ENCODE peak calls at places on chromosomes 4 and X, in four cellular contexts. B is small intestine, L is neuronal stem cell, X is GM23248. V is an unnamed sample. For H3K9me3 and H3K4me1, the result is how much of the 10 kb centered on the place peaks cover.

GRCh38 chr4:128916832-128917231 is 107.3 kb downstream of the JADE1 start:
- DNase-seq in L (no peak), B (peak), X (no peak), V (no peak)

GRCh38 chrX:97367149-97367548 is 483.4 kb downstream of the RPA4 start:
- DNase-seq in B (no peak), L (no peak), X (peak), V (no peak)

GRCh38 chr4:169756971-169757574 is 671 bp downstream of the HPF1 start:
- DNase-seq in X (peak), B (peak), L (no peak), V (no peak)

GRCh38 chr4:8188085-8188484 is 11.0 kb upstream of the SH3TC1 start:
- DNase-seq in L (no peak), B (peak), X (peak), V (no peak)

GRCh38 chrX:153970398-153971123 is 1.1 kb downstream of the HCFC1 start:
- DNase-seq in L (peak), X (peak), B (peak), V (peak)

GRCh38 chr4:31803511-31804195 is 1083.5 kb downstream of the PCDH7 start:
- DNase-seq in L (no peak), B (no peak), X (no peak), V (no peak)

GRCh38 chrX:19595036-19595435 is 79.7 kb upstream of the MAP3K15 start:
- DNase-seq in B (no peak), L (no peak), X (peak), V (no peak)

GRCh38 chrX:72060196-72060974 is 71.3 kb downstream of the RTL5 start:
- DNase-seq in X (peak), B (no peak), L (peak), V (no peak)

GRCh38 chrX:153878969-153879653 is 6.9 kb downstream of the L1CAM start:
- DNase-seq in B (no peak), X (no peak), L (no peak), V (no peak)

GRCh38 chrX:152927858-152928760 is 30.2 kb downstream of the ZNF185 start:
- DNase-seq in X (no peak), B (no peak), L (no peak), V (no peak)

GRCh38 chr4:185576918-185577591 is 41.7 kb upstream of the PDLIM3 start:
- DNase-seq in B (no peak), X (no peak), L (no peak), V (no peak)

GRCh38 chrX:72714471-72714916 is 388 bp upstream of the PHKA1 start:
- DNase-seq in L (peak), B (peak), X (peak), V (no peak)

GRCh38 chr4:162803378-162803777 is 363.3 kb downstream of the NAF1 start:
- DNase-seq in X (no peak), L (no peak), B (no peak), V (no peak)
- H3K9me3 ChIP-seq in X (under half), L (under half), B (under half), V (under half)

GRCh38 chr4:15649914-15650545 is 5.1 kb downstream of the FBXL5 start:
- DNase-seq in X (peak), L (peak), B (peak), V (peak)
- H3K4me1 ChIP-seq in X (under half), L (under half), B (under half), V (under half)

DNA sequence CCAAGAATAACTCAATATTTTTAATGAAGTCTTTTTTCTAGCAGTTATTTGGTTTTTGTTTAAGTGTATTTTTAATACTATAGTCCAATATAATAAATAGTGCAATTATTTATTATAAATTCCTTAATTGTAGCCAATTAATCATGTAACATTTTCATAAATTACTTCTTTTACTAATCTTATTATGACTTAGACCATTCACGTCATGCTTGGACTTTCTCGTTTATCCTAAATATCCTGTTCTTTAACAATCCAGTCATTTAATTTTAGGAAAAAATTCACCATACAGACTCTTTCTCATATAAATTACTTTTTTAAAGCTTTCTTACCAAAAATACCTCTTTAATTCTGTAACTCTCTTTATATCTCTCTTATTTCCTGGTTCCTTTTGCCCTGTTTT is 350.1 kb downstream of the AR start:
- DNase-seq in B (no peak), L (no peak), X (peak), V (no peak)
- H3K9me3 ChIP-seq in B (under half), L (under half), X (under half), V (under half)

GRCh38 chrX:48936429-48937064 is 17.7 kb upstream of the PIM2 start:
- DNase-seq in X (no peak), B (no peak), L (no peak), V (no peak)
- H3K4me1 ChIP-seq in X (under half), B (under half), L (under half), V (half or more)

DNA sequence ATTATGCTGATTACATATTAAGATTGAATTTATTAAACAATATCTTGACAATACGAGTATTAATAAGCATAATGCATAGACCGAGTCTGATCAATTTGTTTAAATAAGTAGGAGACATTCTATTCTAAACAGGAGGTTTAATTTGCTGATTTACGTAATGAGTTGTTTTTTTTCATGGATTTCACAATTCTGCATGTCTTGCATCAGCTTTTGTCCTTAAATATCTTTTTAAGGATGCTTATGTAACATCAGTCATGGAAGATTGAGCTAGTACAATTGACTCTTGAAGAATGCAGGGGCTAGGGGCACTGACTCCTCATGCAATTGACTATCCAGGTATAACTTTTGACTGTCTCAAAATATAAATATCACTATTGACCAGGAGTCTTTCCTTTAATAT is 1180.9 kb upstream of the PCDH7 start:
- DNase-seq in X (no peak), L (no peak), B (no peak), V (no peak)
- H3K9me3 ChIP-seq in X (under half), L (under half), B (under half), V (under half)

GRCh38 chr4:83129258-83129657 is 14.7 kb upstream of the PLAC8 start:
- DNase-seq in B (peak), X (no peak), L (no peak), V (no peak)

GRCh38 chr4:83121246-83121645 is 6.7 kb upstream of the PLAC8 start:
- DNase-seq in L (no peak), X (no peak), B (no peak), V (no peak)

GRCh38 chr4:83125738-83126141 is 11.2 kb upstream of the PLAC8 start:
- DNase-seq in B (peak), X (no peak), L (no peak), V (peak)

GRCh38 chr4:83128235-83128929 is 13.9 kb upstream of the PLAC8 start:
- DNase-seq in X (peak), B (peak), L (no peak), V (no peak)

DNA sequence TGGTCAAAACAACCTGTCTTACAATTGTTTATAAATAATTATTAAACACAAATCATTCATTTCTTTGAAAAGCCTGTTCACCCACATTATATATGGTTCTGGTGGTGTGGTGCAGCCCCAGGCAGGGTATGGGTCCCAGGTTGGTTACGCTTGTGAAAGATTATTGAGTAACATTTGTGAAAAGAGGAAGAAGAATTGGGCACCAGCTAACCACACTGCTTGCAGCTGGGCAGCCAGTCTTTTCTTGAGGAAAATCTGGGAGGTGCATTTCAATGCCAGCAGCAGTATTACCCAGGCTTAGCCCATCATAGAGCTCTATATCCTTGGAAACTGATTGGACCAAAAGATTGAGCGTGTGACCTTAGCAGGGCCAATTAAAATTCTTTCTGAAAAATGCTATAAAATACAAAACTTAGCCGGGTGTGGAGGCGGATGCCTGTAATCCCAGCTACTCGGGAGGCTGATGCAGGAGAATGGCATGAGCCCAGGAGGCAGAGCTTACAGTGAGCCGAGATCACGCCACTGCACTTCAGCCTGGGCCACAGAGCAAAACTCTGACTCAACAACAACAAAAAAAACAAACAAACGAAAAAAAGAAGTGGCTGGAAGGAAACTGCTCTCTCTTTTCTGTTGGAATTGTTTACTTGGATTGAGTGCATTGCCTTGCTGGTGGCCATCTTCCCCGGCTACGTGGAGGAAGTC is 9.7 kb upstream of the PLAC8 start:
- DNase-seq in X (no peak), L (no peak), B (no peak), V (no peak)
- H3K4me1 ChIP-seq in X (under half), L (under half), B (under half), V (under half)

DNA sequence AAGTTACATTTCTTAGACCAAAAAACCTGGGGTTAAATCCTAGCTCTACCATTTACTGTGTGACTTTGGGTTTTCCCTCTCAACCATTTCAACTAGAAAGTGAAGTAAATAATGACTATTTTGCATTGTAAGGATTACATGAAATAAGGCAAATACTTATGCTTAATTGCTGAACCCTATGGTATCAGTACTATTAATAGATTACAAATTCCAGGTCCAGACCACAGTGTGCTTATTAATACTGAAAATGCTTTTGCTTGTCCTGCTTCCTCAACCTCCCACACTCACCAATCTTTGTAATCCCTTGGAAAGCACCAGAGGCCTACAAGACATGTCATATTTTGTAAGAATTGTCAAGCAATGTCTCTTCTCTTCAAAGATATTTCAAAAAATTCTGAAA is 456.5 kb downstream of the SPOCK3 start:
- DNase-seq in X (no peak), L (no peak), B (no peak), V (no peak)
- H3K9me3 ChIP-seq in X (under half), L (under half), B (under half), V (under half)